ENCODE peak calls at places on chromosomes 5 and 9, in eight cellular contexts. H is gastrocnemius medialis, M is hepatocyte, W is prostate gland, K is dorsolateral prefrontal cortex, V is IMR-90, D is K562, G is A549. C is an unnamed sample.

GRCh38 chr9:74122661-74123060 is 374.5 kb upstream of the RORB start:
- DNase-seq in H (no peak), V (no peak), G (no peak), M (no peak), K (no peak), W (no peak), D (no peak), C (no peak)

GRCh38 chr5:22734907-22735306 is 118.2 kb downstream of the CDH12 start:
- DNase-seq in G (no peak), W (no peak), M (no peak), D (no peak), H (no peak), V (no peak), K (no peak), C (no peak)

GRCh38 chr5:125595095-125595494 is 828.1 kb upstream of the GRAMD2B start:
- DNase-seq in G (no peak), K (peak), W (no peak), H (no peak), M (no peak), V (peak), D (no peak), C (no peak)

GRCh38 chr9:130664191-130665028 is at the start of gene PRDM12:
- DNase-seq in M (no peak), K (no peak), W (no peak), D (no peak), H (no peak), V (no peak), G (peak), C (peak)

GRCh38 chr5:169343761-169344160 is 42.8 kb upstream of the SLIT3 start:
- DNase-seq in W (no peak), G (no peak), H (no peak), M (no peak), D (no peak), V (no peak), K (no peak), C (no peak)

GRCh38 chr9:101601904-101602765 is 7.4 kb upstream of the PPP3R2 start:
- DNase-seq in H (no peak), D (peak), G (peak), M (peak), K (no peak), W (peak), V (peak), C (no peak)

GRCh38 chr5:168270446-168270845 is 21.0 kb upstream of the WWC1 start:
- DNase-seq in V (peak), H (no peak), K (no peak), D (no peak), W (no peak), M (peak), G (peak), C (no peak)

GRCh38 chr9:95177617-95178016 is 139.9 kb downstream of the FANCC start:
- DNase-seq in K (no peak), M (no peak), V (no peak), D (no peak), W (no peak), H (no peak), G (no peak), C (no peak)

GRCh38 chr9:103991698-103992097 is 102.4 kb upstream of the SMC2 start:
- DNase-seq in M (no peak), K (no peak), H (no peak), W (no peak), D (no peak), G (no peak), V (no peak), C (no peak)

GRCh38 chr9:32004431-32005076 is 379.9 kb upstream of the ACO1 start:
- DNase-seq in K (no peak), W (no peak), G (no peak), M (peak), H (no peak), D (no peak), V (no peak), C (no peak)

GRCh38 chr9:134628354-134628736 is 13.3 kb upstream of the COL5A1 start:
- DNase-seq in W (no peak), K (no peak), V (no peak), D (no peak), G (no peak), H (no peak), M (no peak), C (peak)

GRCh38 chr5:82426419-82427154 is 148.4 kb upstream of the RPS23 start:
- DNase-seq in V (no peak), D (no peak), H (peak), W (no peak), K (no peak), G (no peak), M (no peak), C (no peak)

GRCh38 chr5:59800375-59800893 is 93.1 kb downstream of the PDE4D start:
- DNase-seq in K (no peak), G (no peak), V (no peak), M (no peak), H (no peak), D (no peak), W (no peak), C (no peak)

GRCh38 chr5:35736280-35736679 is 118.6 kb downstream of the SPEF2 start:
- DNase-seq in V (peak), H (no peak), M (no peak), D (no peak), G (no peak), K (no peak), W (no peak), C (no peak)

GRCh38 chr5:113336975-113337374 is 97.8 kb downstream of the TSSK1B start:
- DNase-seq in V (peak), G (peak), H (no peak), D (no peak), K (no peak), W (peak), M (peak), C (peak)

GRCh38 chr5:159444441-159445082 is 114.3 kb upstream of the IL12B start:
- DNase-seq in K (no peak), H (no peak), G (peak), M (peak), W (peak), V (peak), D (no peak), C (peak)

GRCh38 chr9:80320916-80321315 is 749.2 kb downstream of the TLE4 start:
- DNase-seq in V (peak), D (no peak), H (no peak), G (no peak), W (no peak), K (no peak), M (no peak), C (no peak)

GRCh38 chr9:77752566-77752965 is 104.4 kb upstream of the GNA14 start:
- DNase-seq in V (peak), M (no peak), G (no peak), K (no peak), D (no peak), W (no peak), H (no peak), C (peak)

GRCh38 chr5:177538876-177539275 is 15.5 kb downstream of the FAM193B start:
- DNase-seq in K (no peak), V (no peak), G (no peak), D (no peak), H (peak), W (no peak), M (no peak), C (no peak)

GRCh38 chr5:153598099-153598498 is 107.6 kb downstream of the GRIA1 start:
- DNase-seq in K (no peak), G (no peak), W (no peak), H (no peak), V (no peak), D (no peak), M (no peak), C (no peak)

GRCh38 chr5:124619121-124619520 is 127.3 kb downstream of the ZNF608 start:
- DNase-seq in K (no peak), G (no peak), W (no peak), V (no peak), M (no peak), D (no peak), H (no peak), C (no peak)

GRCh38 chr5:100777680-100778281 is 125.3 kb downstream of the ST8SIA4 start:
- DNase-seq in M (peak), D (no peak), H (no peak), G (peak), K (no peak), V (peak), W (no peak), C (peak)

GRCh38 chr9:83027153-83027867 is 35.6 kb downstream of the RASEF start:
- DNase-seq in W (no peak), V (peak), D (no peak), K (no peak), G (peak), M (peak), H (no peak), C (peak)

GRCh38 chr5:106894964-106895363 is 775.8 kb downstream of the EFNA5 start:
- DNase-seq in M (no peak), V (peak), K (no peak), W (no peak), G (no peak), H (no peak), D (no peak), C (no peak)

GRCh38 chr9:88215181-88216131 is 77.2 kb upstream of the SPATA31C2 start:
- DNase-seq in M (no peak), W (no peak), V (no peak), H (no peak), D (no peak), G (no peak), K (no peak), C (no peak)

GRCh38 chr5:150256416-150257064 is 33.0 kb downstream of the CAMK2A start:
- DNase-seq in K (no peak), W (no peak), H (no peak), G (no peak), D (peak), M (no peak), V (no peak), C (no peak)
- H3K4me3 ChIP-seq in K (no peak), W (no peak), H (no peak), G (no peak), D (no peak), M (no peak), V (no peak), C (no peak)

GRCh38 chr5:139708877-139709586 is 60.9 kb downstream of the CXXC5 start:
- DNase-seq in W (no peak), M (peak), H (no peak), V (peak), D (peak), G (peak), K (peak), C (peak)

GRCh38 chr5:139711852-139712171 is 63.7 kb downstream of the CXXC5 start:
- DNase-seq in W (no peak), M (peak), H (no peak), K (peak), D (no peak), V (no peak), G (no peak), C (peak)

GRCh38 chr5:139710370-139711066 is 62.4 kb downstream of the CXXC5 start:
- DNase-seq in H (no peak), G (no peak), V (peak), M (peak), W (no peak), K (peak), D (peak), C (peak)

GRCh38 chr5:139709587-139710369 is 61.6 kb downstream of the CXXC5 start:
- DNase-seq in W (no peak), V (no peak), D (peak), H (no peak), K (no peak), M (peak), G (no peak), C (peak)

DNA sequence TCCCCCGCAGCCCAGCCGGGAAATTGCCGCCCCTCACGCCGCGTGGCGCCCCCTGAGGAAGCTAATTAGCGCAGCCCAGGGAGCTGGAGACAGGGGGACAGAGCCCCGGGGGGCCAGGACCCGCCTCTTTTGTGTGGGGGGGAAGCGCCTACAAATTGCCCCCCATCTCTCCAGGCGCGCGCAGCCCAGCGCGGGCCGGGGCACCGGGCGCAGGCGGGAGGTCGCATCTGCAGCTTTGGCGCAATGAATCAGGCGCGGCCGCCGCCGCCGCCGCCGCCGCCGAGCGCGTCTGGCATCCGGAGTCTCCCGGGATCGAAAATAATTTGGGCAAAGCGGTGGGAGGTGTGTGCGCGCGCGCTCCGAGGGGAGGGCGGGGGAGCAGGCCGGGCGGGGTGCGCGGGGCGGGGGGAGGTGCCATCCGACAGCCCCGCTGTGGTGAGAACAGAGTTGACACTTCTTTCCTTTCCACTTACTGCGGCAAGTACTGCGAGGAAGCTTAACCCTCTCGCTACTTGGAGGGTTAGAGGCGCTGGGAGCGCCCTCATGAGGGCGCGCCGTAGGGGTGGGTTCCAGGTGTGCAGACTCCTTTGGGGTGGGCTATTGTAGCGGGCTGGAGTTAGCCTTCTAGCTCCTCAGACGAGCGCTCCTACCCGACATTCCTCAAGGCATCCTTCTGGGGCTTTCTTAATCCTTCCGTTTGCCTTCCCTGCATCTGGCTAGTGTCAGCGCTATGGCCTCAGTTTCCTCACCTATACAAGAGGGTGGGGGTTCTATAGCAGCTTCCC is 63.1 kb downstream of the CXXC5 start:
- DNase-seq in K (peak), H (no peak), V (peak), D (peak), W (no peak), M (peak), G (peak), C (peak)
- TF ChIP-seq CTCF in K (no peak), H (no peak), V (peak), D (peak), W (no peak), M (peak), G (no peak), C (peak)

GRCh38 chr5:96148376-96148775 is 186.7 kb upstream of the ELL2 start:
- DNase-seq in D (no peak), K (no peak), G (no peak), H (no peak), V (no peak), W (no peak), M (no peak), C (no peak)
- H3K27ac ChIP-seq in D (no peak), K (no peak), G (no peak), H (no peak), V (no peak), W (no peak), M (no peak), C (no peak)

DNA sequence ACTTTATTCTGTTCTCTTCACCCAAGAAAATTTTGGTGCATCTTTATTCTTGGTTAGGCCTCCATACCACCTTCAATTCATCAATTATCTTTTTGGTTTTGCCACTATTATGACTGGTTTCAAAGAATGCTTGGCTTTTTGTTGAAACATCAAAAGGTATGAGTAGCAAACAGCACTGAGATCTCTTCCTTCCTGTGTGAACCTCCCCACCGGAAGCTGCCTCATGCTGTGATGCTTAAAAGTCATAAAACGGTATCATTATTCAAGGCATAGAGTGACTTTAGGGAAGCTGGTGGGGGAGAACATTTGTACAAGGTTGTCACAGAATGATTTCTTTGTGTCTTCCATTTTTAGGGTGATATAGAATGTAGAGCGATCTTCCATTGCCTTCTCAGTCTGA is 70.6 kb downstream of the IQGAP2 start:
- DNase-seq in V (no peak), M (no peak), D (no peak), G (no peak), H (no peak), W (no peak), K (no peak), C (no peak)
- H3K4me3 ChIP-seq in V (no peak), M (no peak), D (no peak), G (no peak), H (no peak), W (no peak), K (no peak), C (no peak)